ENCODE peak calls at places on chromosomes 5 and 9, in eight cellular contexts. R, T, B, N, X, H, Y and U are unnamed samples.

GRCh38 chr9:899440-900184 is 58.1 kb downstream of the DMRT1 start:
- DNase-seq in X (no peak), H (no peak), Y (no peak), R (no peak), N (no peak), B (no peak), T (peak), U (no peak)

GRCh38 chr9:21579209-21579608 is 97.1 kb upstream of the IFNE start:
- DNase-seq in R (peak), H (no peak), T (no peak), B (no peak), N (no peak), X (no peak), Y (no peak), U (no peak)

GRCh38 chr5:142884029-142884428 is 113.9 kb downstream of the ARHGAP26 start:
- DNase-seq in X (no peak), N (no peak), Y (no peak), T (no peak), H (no peak), R (no peak), B (no peak), U (no peak)

GRCh38 chr5:169052207-169052606 is 248.7 kb downstream of the SLIT3 start:
- DNase-seq in Y (no peak), X (no peak), B (no peak), T (no peak), N (peak), H (peak), R (peak), U (no peak)

GRCh38 chr5:157348049-157348400 is 82.1 kb downstream of the CYFIP2 start:
- DNase-seq in R (no peak), H (no peak), T (no peak), Y (no peak), N (no peak), X (no peak), B (no peak), U (no peak)

GRCh38 chr5:169347786-169348185 is 46.8 kb upstream of the SLIT3 start:
- DNase-seq in N (peak), H (no peak), Y (peak), B (no peak), R (peak), T (no peak), X (no peak), U (no peak)

GRCh38 chr9:100449420-100449819 is 22.5 kb downstream of the MSANTD3 start:
- DNase-seq in Y (no peak), X (no peak), T (no peak), B (no peak), R (no peak), H (no peak), N (no peak), U (no peak)

GRCh38 chr5:7478459-7478858 is 82.5 kb downstream of the ADCY2 start:
- DNase-seq in B (no peak), T (no peak), Y (no peak), H (no peak), R (no peak), N (no peak), X (no peak), U (no peak)

GRCh38 chr5:1795931-1796330 is 3.7 kb downstream of the MRPL36 start:
- DNase-seq in X (no peak), Y (no peak), B (no peak), H (no peak), N (no peak), R (no peak), T (no peak), U (no peak)

GRCh38 chr9:39588056-39588814 is 232.8 kb downstream of the SPATA31A1 start:
- DNase-seq in H (no peak), R (peak), N (no peak), X (no peak), Y (no peak), T (peak), B (peak), U (no peak)

GRCh38 chr5:20254748-20255147 is 266.7 kb upstream of the CDH18 start:
- DNase-seq in Y (no peak), H (no peak), B (no peak), R (no peak), T (no peak), X (no peak), N (no peak), U (no peak)

GRCh38 chr9:557601-558201 is 283.8 kb upstream of the DMRT1 start:
- DNase-seq in X (no peak), T (no peak), H (no peak), Y (no peak), R (no peak), N (no peak), B (no peak), U (no peak)

GRCh38 chr9:93978498-93978897 is 23.3 kb upstream of the BARX1 start:
- DNase-seq in H (no peak), Y (no peak), T (no peak), B (no peak), N (no peak), R (no peak), X (no peak), U (no peak)

GRCh38 chr5:763998-764781 is 20.3 kb downstream of the ZDHHC11B start:
- DNase-seq in B (no peak), N (no peak), Y (no peak), H (no peak), T (no peak), R (no peak), X (no peak), U (no peak)

GRCh38 chr9:2234371-2234893 is 219.3 kb downstream of the SMARCA2 start:
- DNase-seq in Y (peak), N (no peak), B (peak), R (peak), X (no peak), T (no peak), H (no peak), U (peak)

GRCh38 chr9:87290241-87290700 is 207.4 kb upstream of the DAPK1 start:
- DNase-seq in Y (peak), N (no peak), T (peak), R (peak), H (no peak), X (no peak), B (no peak), U (no peak)

GRCh38 chr9:118829334-118829733 is 539.9 kb downstream of the BRINP1 start:
- DNase-seq in R (no peak), H (no peak), B (no peak), T (peak), Y (no peak), X (no peak), N (no peak), U (no peak)

GRCh38 chr5:41641621-41642020 is 131.2 kb upstream of the PLCXD3 start:
- DNase-seq in R (peak), X (no peak), N (no peak), H (no peak), T (no peak), B (no peak), Y (peak), U (no peak)

GRCh38 chr5:82185842-82186241 is 92.3 kb downstream of the RPS23 start:
- DNase-seq in N (no peak), X (no peak), B (no peak), H (no peak), Y (no peak), R (no peak), T (no peak), U (no peak)

GRCh38 chr9:14768561-14769234 is 46.2 kb upstream of the CER1 start:
- DNase-seq in B (peak), X (peak), N (peak), Y (peak), H (peak), T (peak), R (peak), U (peak)

GRCh38 chr5:103424008-103424407 is 138.6 kb downstream of the NUDT12 start:
- DNase-seq in X (no peak), T (no peak), Y (peak), B (no peak), H (peak), N (no peak), R (peak), U (no peak)

GRCh38 chr5:151125421-151125820 is 32.2 kb downstream of the ANXA6 start:
- DNase-seq in Y (no peak), B (no peak), H (no peak), X (no peak), N (no peak), R (no peak), T (no peak), U (no peak)

GRCh38 chr9:115525438-115526058 is 407.6 kb upstream of the TNC start:
- DNase-seq in Y (no peak), T (no peak), H (no peak), X (no peak), N (no peak), R (no peak), B (no peak), U (no peak)

GRCh38 chr5:14956423-14957046 is 85.0 kb upstream of the ANKH start:
- DNase-seq in B (no peak), T (no peak), R (no peak), Y (no peak), X (no peak), N (no peak), H (no peak), U (no peak)
- H3K4me3 ChIP-seq in B (no peak), T (no peak), R (no peak), Y (no peak), X (no peak), N (no peak), H (no peak), U (no peak)

GRCh38 chr5:56839062-56839461 is 23.7 kb downstream of the MAP3K1 start:
- DNase-seq in Y (no peak), T (no peak), B (no peak), X (no peak), R (no peak), N (no peak), H (no peak), U (no peak)

GRCh38 chr5:56838409-56839039 is 23.2 kb downstream of the MAP3K1 start:
- DNase-seq in Y (peak), N (peak), H (peak), R (peak), T (peak), B (no peak), X (no peak), U (no peak)

GRCh38 chr5:56840597-56840996 is 25.2 kb downstream of the MAP3K1 start:
- DNase-seq in T (no peak), X (no peak), Y (no peak), B (no peak), H (no peak), R (no peak), N (no peak), U (no peak)

GRCh38 chr5:56837386-56837785 is 22.0 kb downstream of the MAP3K1 start:
- DNase-seq in R (no peak), Y (no peak), B (no peak), N (no peak), T (no peak), X (no peak), H (no peak), U (no peak)

DNA sequence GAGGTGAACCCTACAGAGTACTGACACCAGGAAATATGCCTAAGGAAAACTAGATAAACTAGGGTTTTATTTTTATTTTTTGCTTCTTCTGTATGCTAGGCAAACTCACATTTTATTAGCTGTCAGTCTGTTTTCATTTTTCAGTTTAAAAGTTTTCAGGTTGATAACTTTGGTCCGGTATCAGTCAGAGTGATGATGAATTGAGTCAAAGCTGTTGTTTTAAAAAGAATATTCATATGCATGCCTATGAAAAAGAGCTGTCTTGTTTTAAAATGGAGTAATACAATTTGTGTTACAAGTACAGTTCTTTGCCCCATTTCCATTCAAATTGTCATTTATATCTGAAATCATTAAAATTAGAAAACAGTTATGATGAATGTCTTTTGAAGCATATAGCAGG is 22.6 kb downstream of the MAP3K1 start:
- DNase-seq in R (no peak), B (no peak), Y (no peak), N (no peak), H (no peak), T (no peak), X (no peak), U (no peak)
- H3K4me3 ChIP-seq in R (no peak), B (no peak), Y (no peak), N (no peak), H (no peak), T (no peak), X (no peak), U (no peak)

DNA sequence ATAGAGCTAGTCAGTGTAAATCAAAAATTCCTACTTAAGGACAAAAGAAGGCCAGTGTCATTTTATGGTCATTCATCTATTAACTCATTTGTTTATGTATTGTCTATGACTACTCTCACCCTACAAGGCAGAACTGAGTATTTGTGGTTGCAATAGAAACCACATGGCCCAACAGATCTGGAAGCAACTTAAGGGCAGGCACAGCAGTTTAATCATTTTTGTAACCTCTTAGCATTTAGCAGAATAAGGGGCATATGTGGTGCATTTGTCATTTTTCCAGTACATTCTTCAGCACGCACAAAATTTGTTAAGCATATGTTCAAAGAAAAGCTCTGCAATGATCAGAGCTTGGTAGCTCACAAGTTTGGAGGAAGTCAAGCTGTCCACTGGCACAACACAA is 1.1 kb downstream of the FKBP15 start:
- DNase-seq in X (no peak), H (peak), B (no peak), R (peak), Y (no peak), N (peak), T (no peak), U (no peak)
- H3K4me3 ChIP-seq in X (peak), H (peak), B (peak), R (peak), Y (peak), N (peak), T (peak), U (peak)

GRCh38 chr5:72013741-72014703 is 93.3 kb upstream of the MAP1B start:
- DNase-seq in Y (peak), T (peak), R (peak), H (no peak), N (no peak), B (no peak), X (no peak), U (no peak)
- H3K4me3 ChIP-seq in Y (no peak), T (no peak), R (no peak), H (no peak), N (no peak), B (no peak), X (no peak), U (no peak)